ENCODE peak calls at places on chromosomes 3 and 15, in five cellular contexts. One of them, this sample, is unnamed.

GRCh38 chr3:113086506-113087461 is 96.0 kb downstream of the GTPBP8 start:
- DNase-seq in sigmoid colon: no peak
- DNase-seq in foreskin keratinocyte: no peak
- DNase-seq in neural progenitor cell: peak; percentile 92
- DNase-seq in occipital lobe: no peak
- DNase-seq in this sample: no peak

GRCh38 chr3:178629430-178630178 is 93.4 kb downstream of the KCNMB2 start:
- DNase-seq in sigmoid colon: no peak
- DNase-seq in foreskin keratinocyte: no peak
- DNase-seq in neural progenitor cell: no peak
- DNase-seq in occipital lobe: no peak
- DNase-seq in this sample: peak; percentile 19

GRCh38 chr3:9897408-9898372 is 5.0 kb upstream of the IL17RE start:
- DNase-seq in sigmoid colon: no peak
- DNase-seq in foreskin keratinocyte: peak; percentile 78
- DNase-seq in neural progenitor cell: no peak
- DNase-seq in occipital lobe: no peak
- DNase-seq in this sample: no peak

GRCh38 chr15:97030251-97030650 is 699.8 kb downstream of the NR2F2 start:
- DNase-seq in sigmoid colon: no peak
- DNase-seq in foreskin keratinocyte: no peak
- DNase-seq in neural progenitor cell: no peak
- DNase-seq in occipital lobe: no peak
- DNase-seq in this sample: no peak

GRCh38 chr3:36244728-36245127 is 135.6 kb upstream of the STAC start:
- DNase-seq in sigmoid colon: no peak
- DNase-seq in foreskin keratinocyte: peak; percentile 19
- DNase-seq in neural progenitor cell: no peak
- DNase-seq in occipital lobe: no peak
- DNase-seq in this sample: no peak

GRCh38 chr3:94587291-94587690 is 524.4 kb downstream of the NSUN3 start:
- DNase-seq in sigmoid colon: no peak
- DNase-seq in foreskin keratinocyte: no peak
- DNase-seq in neural progenitor cell: no peak
- DNase-seq in occipital lobe: no peak
- DNase-seq in this sample: no peak

GRCh38 chr3:151976211-151977050 is 103.0 kb downstream of the SUCNR1 start:
- DNase-seq in sigmoid colon: no peak
- DNase-seq in foreskin keratinocyte: peak; percentile 87
- DNase-seq in neural progenitor cell: no peak
- DNase-seq in occipital lobe: no peak
- DNase-seq in this sample: no peak

GRCh38 chr15:85443593-85444328 is 63.4 kb downstream of the AKAP13 start:
- DNase-seq in sigmoid colon: no peak
- DNase-seq in foreskin keratinocyte: peak; percentile 91
- DNase-seq in neural progenitor cell: peak; percentile 53
- DNase-seq in occipital lobe: no peak
- DNase-seq in this sample: peak; percentile 65

GRCh38 chr3:197305854-197306253 is 7.4 kb upstream of the DLG1 start:
- DNase-seq in sigmoid colon: no peak
- DNase-seq in foreskin keratinocyte: no peak
- DNase-seq in neural progenitor cell: no peak
- DNase-seq in occipital lobe: no peak
- DNase-seq in this sample: no peak

GRCh38 chr3:173043757-173044156 is 97.3 kb downstream of the SPATA16 start:
- DNase-seq in sigmoid colon: no peak
- DNase-seq in foreskin keratinocyte: no peak
- DNase-seq in neural progenitor cell: no peak
- DNase-seq in occipital lobe: no peak
- DNase-seq in this sample: no peak

GRCh38 chr3:11956781-11957180 is 47.4 kb upstream of the SYN2 start:
- DNase-seq in sigmoid colon: no peak
- DNase-seq in foreskin keratinocyte: no peak
- DNase-seq in neural progenitor cell: no peak
- DNase-seq in occipital lobe: peak; percentile 18
- DNase-seq in this sample: no peak

GRCh38 chr3:62154457-62155148 is 218.7 kb downstream of the FEZF2 start:
- DNase-seq in sigmoid colon: no peak
- DNase-seq in foreskin keratinocyte: no peak
- DNase-seq in neural progenitor cell: no peak
- DNase-seq in occipital lobe: no peak
- DNase-seq in this sample: no peak

GRCh38 chr15:90885432-90886290 is 1.4 kb downstream of the FES start:
- DNase-seq in sigmoid colon: peak; percentile 89
- DNase-seq in foreskin keratinocyte: no peak
- DNase-seq in neural progenitor cell: peak; percentile 85
- DNase-seq in occipital lobe: peak; percentile 38
- DNase-seq in this sample: peak; percentile 24

GRCh38 chr3:112456147-112456546 is 43.1 kb downstream of the BTLA start:
- DNase-seq in sigmoid colon: no peak
- DNase-seq in foreskin keratinocyte: no peak
- DNase-seq in neural progenitor cell: no peak
- DNase-seq in occipital lobe: no peak
- DNase-seq in this sample: no peak

GRCh38 chr15:83110361-83110760 is 2.9 kb downstream of the TM6SF1 start:
- DNase-seq in sigmoid colon: no peak
- DNase-seq in foreskin keratinocyte: no peak
- DNase-seq in neural progenitor cell: no peak
- DNase-seq in occipital lobe: no peak
- DNase-seq in this sample: no peak

GRCh38 chr15:25775317-25775912 is 87.7 kb downstream of the ATP10A start:
- DNase-seq in sigmoid colon: no peak
- DNase-seq in foreskin keratinocyte: no peak
- DNase-seq in neural progenitor cell: peak; percentile 60
- DNase-seq in occipital lobe: peak; percentile 19
- DNase-seq in this sample: no peak

GRCh38 chr3:131306242-131306641 is 75.3 kb upstream of the NUDT16 start:
- DNase-seq in sigmoid colon: no peak
- DNase-seq in foreskin keratinocyte: no peak
- DNase-seq in neural progenitor cell: no peak
- DNase-seq in occipital lobe: no peak
- DNase-seq in this sample: no peak

GRCh38 chr15:65066001-65066634 is 1.7 kb downstream of the RASL12 start:
- DNase-seq in sigmoid colon: no peak
- DNase-seq in foreskin keratinocyte: no peak
- DNase-seq in neural progenitor cell: peak; percentile 30
- DNase-seq in occipital lobe: no peak
- DNase-seq in this sample: no peak

This sample was measured in NCI-H146.